ENCODE peak calls at places on chromosomes 7 and 10, in nine cellular contexts. K, A, X, B, N, H, J, W and Y are unnamed samples.

GRCh38 chr7:149733554-149734513 is 39.6 kb downstream of the ZNF467 start:
- DNase-seq in K (no peak), A (no peak), X (no peak), B (no peak), N (no peak), H (no peak), J (no peak), W (no peak), Y (no peak)

GRCh38 chr10:24597961-24598360 is 125.7 kb downstream of the ARHGAP21 start:
- DNase-seq in K (no peak), A (no peak), X (no peak), B (no peak), N (no peak), H (no peak), J (no peak), W (no peak), Y (no peak)

GRCh38 chr10:86666538-86666937 is 1.8 kb upstream of the LDB3 start:
- DNase-seq in K (no peak), A (no peak), X (no peak), B (no peak), N (no peak), H (peak; percentile 41), J (no peak), W (no peak), Y (no peak)

GRCh38 chr10:68318331-68319059 is 13.4 kb upstream of the HNRNPH3 start:
- DNase-seq in K (no peak), A (no peak), X (no peak), B (no peak), N (no peak), H (no peak), J (no peak), W (no peak), Y (no peak)

GRCh38 chr7:117871778-117872538 is 1.3 kb downstream of the CTTNBP2 start:
- DNase-seq in K (no peak), A (peak; percentile 12), X (no peak), B (no peak), N (peak; percentile 71), H (no peak), J (peak; percentile 13), W (no peak), Y (peak; percentile 64)

GRCh38 chr7:1571261-1571650 is 1.4 kb upstream of the PSMG3 start:
- DNase-seq in K (no peak), A (no peak), X (peak; percentile 43), B (no peak), N (no peak), H (no peak), J (no peak), W (peak; percentile 67), Y (peak; percentile 64)

GRCh38 chr7:4951903-4952636 is 6.9 kb downstream of the MMD2 start:
- DNase-seq in K (peak; percentile 3), A (peak; percentile 86), X (no peak), B (no peak), N (peak; percentile 19), H (no peak), J (no peak), W (peak; percentile 28), Y (peak; percentile 43)

GRCh38 chr10:67664936-67665335 is 31.1 kb downstream of the CTNNA3 start:
- DNase-seq in K (no peak), A (no peak), X (no peak), B (no peak), N (peak; percentile 25), H (no peak), J (no peak), W (peak; percentile 43), Y (no peak)

GRCh38 chr7:46383605-46384004 is 462.5 kb upstream of the IGFBP3 start:
- DNase-seq in K (peak; percentile 33), A (no peak), X (no peak), B (no peak), N (no peak), H (no peak), J (no peak), W (peak; percentile 66), Y (peak; percentile 76)

GRCh38 chr7:30241767-30242166 is 42.6 kb upstream of the ZNRF2 start:
- DNase-seq in K (no peak), A (no peak), X (no peak), B (no peak), N (no peak), H (no peak), J (no peak), W (peak; percentile 16), Y (no peak)

GRCh38 chr7:117032810-117033209 is 79.5 kb downstream of the ST7 start:
- DNase-seq in K (no peak), A (no peak), X (no peak), B (no peak), N (no peak), H (no peak), J (no peak), W (no peak), Y (no peak)

GRCh38 chr7:84194484-84195260 is at the start of gene SEMA3A:
- DNase-seq in K (peak; percentile 72), A (peak; percentile 17), X (peak; percentile 56), B (no peak), N (peak; percentile 85), H (no peak), J (peak; percentile 39), W (peak; percentile 88), Y (peak; percentile 73)

GRCh38 chr10:42790835-42791234 is 8.2 kb downstream of the BMS1 start:
- DNase-seq in K (peak; percentile 11), A (no peak), X (peak; percentile 37), B (no peak), N (no peak), H (no peak), J (peak; percentile 8), W (peak; percentile 4), Y (no peak)

GRCh38 chr7:101550641-101551531 is 78.2 kb downstream of the MYL10 start:
- DNase-seq in K (no peak), A (no peak), X (no peak), B (no peak), N (peak; percentile 41), H (no peak), J (no peak), W (no peak), Y (peak; percentile 3)